ENCODE peak calls at places on chromosomes 6 and 20, in nine cellular contexts. N is heart left ventricle, T is uterus, R is esophagus squamous epithelium, F is Peyer's patch, P is adrenal gland, G is stomach, D is H1, M is body of pancreas. H is an unnamed sample. For H3K9me3, the result is how much of the 10 kb centered on the place peaks cover.

GRCh38 chr20:13995086-13995665 is at the start of gene MACROD2:
- DNase-seq in N (peak), T (peak), R (peak), F (peak), P (peak), G (peak), D (peak), M (peak), H (peak)

GRCh38 chr6:35078226-35078850 is 62.8 kb downstream of the TCP11 start:
- DNase-seq in N (peak), T (no peak), R (no peak), F (peak), P (peak), G (no peak), D (no peak), M (no peak), H (peak)

GRCh38 chr6:42136508-42137191 is 5.8 kb downstream of the C6orf132 start:
- DNase-seq in N (no peak), T (no peak), R (no peak), F (peak), P (no peak), G (peak), D (peak), M (no peak), H (no peak)

GRCh38 chr6:115783402-115784061 is 277.2 kb downstream of the FRK start:
- DNase-seq in N (peak), T (no peak), R (no peak), F (no peak), P (peak), G (peak), D (no peak), M (peak), H (no peak)

GRCh38 chr6:56984374-56984773 is 29.5 kb downstream of the BEND6 start:
- DNase-seq in N (no peak), T (no peak), R (no peak), F (no peak), P (no peak), G (no peak), D (no peak), M (no peak), H (no peak)

GRCh38 chr20:35575958-35576357 is 34.1 kb downstream of the ERGIC3 start:
- DNase-seq in N (no peak), T (no peak), R (no peak), F (peak), P (no peak), G (peak), D (no peak), M (no peak), H (no peak)

GRCh38 chr6:163671355-163671754 is 256.8 kb downstream of the QKI start:
- DNase-seq in N (no peak), T (no peak), R (no peak), F (no peak), P (no peak), G (no peak), D (no peak), M (no peak), H (no peak)

GRCh38 chr6:131733376-131734016 is 22.7 kb upstream of the CTAGE9 start:
- DNase-seq in N (peak), T (peak), R (no peak), F (no peak), P (no peak), G (no peak), D (no peak), M (no peak), H (no peak)

GRCh38 chr20:52410746-52411317 is 219.3 kb upstream of the ZFP64 start:
- DNase-seq in N (no peak), T (no peak), R (no peak), F (no peak), P (no peak), G (no peak), D (no peak), M (no peak), H (no peak)

GRCh38 chr20:18252597-18253451 is 35.5 kb upstream of the ZNF133 start:
- DNase-seq in N (no peak), T (no peak), R (no peak), F (no peak), P (no peak), G (no peak), D (no peak), M (no peak), H (no peak)

GRCh38 chr6:169035381-169036280 is 218.0 kb downstream of the THBS2 start:
- DNase-seq in N (no peak), T (no peak), R (no peak), F (no peak), P (no peak), G (no peak), D (no peak), M (no peak), H (no peak)

GRCh38 chr20:56411759-56412472 is at the start of gene CASS4:
- DNase-seq in N (no peak), T (no peak), R (no peak), F (no peak), P (no peak), G (no peak), D (no peak), M (no peak), H (no peak)

GRCh38 chr20:39800111-39800510 is 838.0 kb downstream of the DHX35 start:
- DNase-seq in N (no peak), T (no peak), R (no peak), F (no peak), P (no peak), G (no peak), D (no peak), M (no peak), H (no peak)

GRCh38 chr20:39800548-39800947 is 838.4 kb downstream of the DHX35 start:
- DNase-seq in N (peak), T (peak), R (no peak), F (no peak), P (peak), G (no peak), D (no peak), M (peak), H (peak)

GRCh38 chr20:39799366-39799965 is 837.3 kb downstream of the DHX35 start:
- DNase-seq in N (no peak), T (no peak), R (no peak), F (no peak), P (no peak), G (no peak), D (no peak), M (no peak), H (no peak)

DNA sequence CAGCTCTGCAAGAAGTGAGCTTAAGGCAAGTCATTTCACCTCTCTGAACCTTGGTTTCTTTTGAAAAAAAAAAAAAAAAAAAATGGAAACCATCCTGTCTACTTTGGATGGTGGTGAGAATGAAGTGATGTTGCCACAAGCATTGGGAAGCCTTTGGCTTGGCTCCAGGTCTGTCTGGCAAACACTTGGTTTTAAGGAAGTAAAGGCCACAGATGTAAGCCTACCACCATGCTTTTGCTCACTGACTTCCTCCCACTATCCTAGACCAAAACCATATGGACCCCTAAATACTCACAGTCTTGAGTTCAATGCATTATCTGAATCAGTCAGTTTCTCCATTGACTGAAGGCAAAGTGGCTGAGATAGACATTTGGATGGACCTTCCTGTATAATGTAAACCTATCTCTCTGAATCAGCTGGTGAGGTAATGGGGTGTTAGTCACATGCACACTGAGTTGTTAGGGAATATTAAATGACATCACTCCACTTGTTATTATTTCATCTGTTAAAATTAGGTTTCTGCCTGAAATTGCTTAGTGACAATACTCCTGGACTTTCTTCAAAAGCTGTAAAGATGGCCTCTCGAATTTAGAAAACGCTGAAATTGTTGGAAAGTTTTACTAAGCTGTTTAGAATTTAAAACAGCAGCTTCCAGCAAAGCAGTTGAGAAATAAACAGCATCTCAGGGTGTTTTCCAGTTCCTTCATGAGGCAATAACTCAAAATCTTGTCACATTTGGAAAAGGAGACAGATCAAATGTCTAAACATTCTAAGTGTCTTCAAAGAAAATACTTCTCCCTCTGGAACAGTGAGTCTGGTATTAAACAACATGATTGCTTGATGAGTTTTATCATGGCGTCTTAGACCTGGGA is 833.5 kb downstream of the DHX35 start:
- DNase-seq in N (no peak), T (peak), R (no peak), F (no peak), P (no peak), G (no peak), D (no peak), M (peak), H (no peak)
- H3K9me3 ChIP-seq in N (under half), T (under half), R (under half), F (under half), P (under half), G (under half), D (under half), M (under half), H (under half)

GRCh38 chr20:58651823-58652605 is 931 bp downstream of the STX16 start:
- DNase-seq in N (peak), T (no peak), R (peak), F (peak), P (peak), G (peak), D (peak), M (peak), H (peak)
- TF ChIP-seq POLR2A in N (no peak), T (no peak), R (no peak), F (peak), P (peak), G (no peak), D (peak), M (peak), H (peak)

GRCh38 chr6:10384333-10384718 is 30.5 kb downstream of the TFAP2A start:
- DNase-seq in N (no peak), T (no peak), R (no peak), F (no peak), P (no peak), G (no peak), D (no peak), M (no peak), H (no peak)
- H3K4me3 ChIP-seq in N (no peak), T (no peak), R (peak), F (no peak), P (no peak), G (no peak), D (no peak), M (no peak), H (no peak)

DNA sequence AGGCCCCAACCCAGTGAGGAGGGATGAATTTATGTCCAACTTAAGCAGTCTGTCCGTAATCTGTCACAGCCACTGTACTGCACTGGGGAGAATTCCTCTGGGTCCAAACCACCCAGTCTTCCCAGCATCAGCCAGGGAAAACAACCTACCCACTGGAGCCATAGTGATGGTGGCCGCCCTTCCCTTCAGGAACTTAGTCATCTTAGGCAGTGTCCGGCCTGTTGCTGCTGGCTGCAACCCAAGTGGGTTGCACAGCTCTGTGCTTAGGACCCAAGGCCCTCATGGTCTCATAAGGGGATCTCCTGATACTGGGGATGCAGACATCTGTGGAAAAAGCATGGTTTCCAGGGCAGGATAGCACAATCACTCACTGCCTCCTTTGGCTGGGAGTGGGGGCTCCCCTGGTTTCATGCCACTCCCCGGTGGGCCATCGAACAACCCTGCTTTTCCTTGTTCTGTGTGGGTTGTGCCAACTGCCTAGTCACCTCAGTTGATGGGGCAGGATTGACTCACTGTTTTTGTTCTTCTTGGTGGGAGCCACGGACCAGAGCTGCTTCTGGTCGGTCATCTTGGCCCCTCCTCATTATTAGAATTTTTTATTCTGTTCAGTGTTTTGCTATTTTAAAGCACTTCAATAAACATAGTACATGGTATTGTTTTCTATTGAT is 591.9 kb downstream of the DOK5 start:
- DNase-seq in N (no peak), T (no peak), R (no peak), F (no peak), P (no peak), G (no peak), D (no peak), M (no peak), H (no peak)
- H3K9me3 ChIP-seq in N (under half), T (under half), R (under half), F (under half), P (under half), G (under half), D (under half), M (under half), H (under half)

GRCh38 chr6:52419809-52420667 is at the start of gene EFHC1:
- DNase-seq in N (peak), T (peak), R (peak), F (peak), P (peak), G (peak), D (peak), M (peak), H (peak)
- TF ChIP-seq POLR2A in N (no peak), T (peak), R (peak), F (peak), P (peak), G (no peak), D (peak), M (peak), H (peak)

GRCh38 chr6:14620522-14620921 is 502.9 kb downstream of the CD83 start:
- DNase-seq in N (no peak), T (no peak), R (no peak), F (no peak), P (no peak), G (no peak), D (no peak), M (no peak), H (no peak)
- H3K4me3 ChIP-seq in N (no peak), T (no peak), R (no peak), F (no peak), P (no peak), G (no peak), D (no peak), M (no peak), H (no peak)

GRCh38 chr20:42754713-42755112 is 435.0 kb downstream of the PTPRT start:
- DNase-seq in N (no peak), T (no peak), R (no peak), F (no peak), P (no peak), G (no peak), D (no peak), M (no peak), H (no peak)
- H3K9me3 ChIP-seq in N (under half), T (under half), R (under half), F (under half), P (under half), G (under half), D (under half), M (under half), H (under half)

GRCh38 chr6:13711384-13711725 is 280 bp downstream of the RANBP9 start:
- DNase-seq in N (peak), T (no peak), R (no peak), F (peak), P (peak), G (no peak), D (no peak), M (peak), H (no peak)

GRCh38 chr6:13709698-13710551 is 1.7 kb downstream of the RANBP9 start:
- DNase-seq in N (no peak), T (no peak), R (no peak), F (no peak), P (no peak), G (no peak), D (no peak), M (no peak), H (no peak)

GRCh38 chr6:13712485-13712990 is 903 bp upstream of the RANBP9 start:
- DNase-seq in N (no peak), T (no peak), R (no peak), F (no peak), P (no peak), G (no peak), D (no peak), M (no peak), H (no peak)

GRCh38 chr6:13710552-13711383 is 867 bp downstream of the RANBP9 start:
- DNase-seq in N (peak), T (peak), R (no peak), F (peak), P (peak), G (peak), D (peak), M (peak), H (no peak)

DNA sequence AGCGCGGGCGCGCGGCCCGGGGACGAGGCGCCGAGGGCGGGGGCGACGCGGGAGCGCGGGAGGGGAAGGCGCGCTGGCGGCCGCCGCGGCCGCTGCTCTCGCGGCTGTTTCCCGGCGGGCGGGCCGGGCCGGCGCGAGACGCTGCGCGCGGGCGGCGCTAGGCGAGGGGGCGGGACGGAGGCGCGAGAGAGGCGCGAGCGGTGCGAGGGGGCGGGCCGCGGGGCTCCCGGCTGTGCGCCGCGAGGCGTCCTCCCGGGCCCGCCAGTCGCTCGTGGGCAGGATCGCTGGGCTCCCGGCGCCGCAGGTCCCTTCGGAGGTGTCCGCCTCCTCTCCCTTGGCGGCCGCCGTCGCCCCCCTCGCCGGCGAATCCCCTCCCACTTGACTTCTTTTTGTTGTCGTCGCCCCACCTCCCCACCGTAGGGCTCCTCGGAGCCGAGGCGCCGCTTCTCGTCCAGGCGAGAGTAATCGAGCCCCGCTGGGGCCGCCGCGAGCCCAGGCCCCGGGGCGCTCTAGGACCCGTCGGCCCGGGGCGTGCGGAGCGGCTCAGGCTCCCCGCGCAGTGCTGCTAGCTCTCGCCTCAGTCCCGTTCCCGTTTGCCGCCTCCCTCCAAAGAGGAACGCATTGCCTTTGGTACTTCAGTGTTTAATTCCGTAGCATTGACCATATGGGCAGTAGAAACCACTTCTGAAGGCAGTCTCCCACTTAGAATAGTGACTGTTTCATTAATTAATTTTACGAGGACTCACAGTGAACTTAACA is at the start of gene RANBP9:
- DNase-seq in N (peak), T (peak), R (peak), F (peak), P (peak), G (peak), D (peak), M (peak), H (peak)
- TF ChIP-seq POLR2A in N (no peak), T (peak), R (no peak), F (no peak), P (peak), G (no peak), D (peak), M (peak), H (peak)

GRCh38 chr6:99093781-99094180 is 146.0 kb upstream of the FBXL4 start:
- DNase-seq in N (no peak), T (no peak), R (no peak), F (no peak), P (no peak), G (no peak), D (no peak), M (no peak), H (no peak)
- H3K4me3 ChIP-seq in N (no peak), T (no peak), R (no peak), F (no peak), P (no peak), G (no peak), D (no peak), M (no peak), H (no peak)

H was measured in sigmoid colon.